ENCODE peak calls at places on chromosomes 11 and 22, in five cellular contexts. F is naive thymus-derived CD8-positive, alpha-beta T cell; V is stimulated activated naive CD8-positive, alpha-beta T cell treated with anti-CD3 and anti-CD28 coated beads, Interleukin-15, amount 100 ng/mL, for 72 hours; U is left cardiac atrium; X is right cardiac atrium. J is an unnamed sample.
A peak's percentile ranks its signal among the peaks of the same experiment; 100 is the strongest.

GRCh38 chr11:70073881-70074371 is 4.2 kb upstream of the ANO1 start:
- ATAC-seq in F (no peak), V (peak; percentile 35), U (no peak), X (peak; percentile 89), J (peak; percentile 46)

GRCh38 chr22:41683052-41683451 is 5.6 kb downstream of the SNU13 start:
- ATAC-seq in F (no peak), V (no peak), U (no peak), X (no peak), J (no peak)

GRCh38 chr22:46069518-46070214 is 80.7 kb upstream of the PPARA start:
- ATAC-seq in F (no peak), V (peak; percentile 10), U (peak; percentile 43), X (peak; percentile 75), J (peak; percentile 6)

GRCh38 chr11:63869171-63869591 is 30.3 kb downstream of the MARK2 start:
- ATAC-seq in F (peak; percentile 8), V (no peak), U (no peak), X (no peak), J (no peak)

GRCh38 chr11:18243783-18244362 is 4.6 kb downstream of the SAA2 start:
- ATAC-seq in F (no peak), V (peak; percentile 37), U (no peak), X (no peak), J (no peak)

GRCh38 chr11:34155057-34155758 is 49.8 kb downstream of the NAT10 start:
- ATAC-seq in F (no peak), V (no peak), U (peak; percentile 16), X (no peak), J (no peak)

GRCh38 chr11:93921695-93922468 is 71.5 kb upstream of the VSTM5 start:
- ATAC-seq in F (no peak), V (peak; percentile 53), U (no peak), X (no peak), J (no peak)

GRCh38 chr11:70630816-70631623 is 232.7 kb downstream of the CTTN start:
- ATAC-seq in F (no peak), V (no peak), U (no peak), X (no peak), J (no peak)

GRCh38 chr11:2825886-2826678 is 59.5 kb downstream of the CDKN1C start:
- ATAC-seq in F (no peak), V (peak; percentile 59), U (peak; percentile 87), X (peak; percentile 84), J (no peak)

GRCh38 chr22:17390087-17390486 is 20.8 kb downstream of the CECR2 start:
- ATAC-seq in F (no peak), V (no peak), U (no peak), X (no peak), J (no peak)

GRCh38 chr22:46509416-46510089 is 27.9 kb downstream of the CELSR1 start:
- ATAC-seq in F (no peak), V (no peak), U (no peak), X (no peak), J (no peak)

GRCh38 chr11:91163619-91164451 is 941.0 kb upstream of the CHORDC1 start:
- ATAC-seq in F (no peak), V (no peak), U (no peak), X (peak; percentile 23), J (no peak)

GRCh38 chr11:8658210-8658968 is 24.1 kb downstream of the TRIM66 start:
- ATAC-seq in F (no peak), V (no peak), U (peak; percentile 65), X (peak; percentile 63), J (no peak)

GRCh38 chr11:114185436-114185835 is 110.8 kb upstream of the NNMT start:
- ATAC-seq in F (no peak), V (no peak), U (no peak), X (no peak), J (no peak)

GRCh38 chr22:35253946-35254345 is 3.3 kb upstream of the HMGXB4 start:
- ATAC-seq in F (no peak), V (no peak), U (no peak), X (no peak), J (no peak)

GRCh38 chr11:6627762-6628241 is 8.6 kb upstream of the TPP1 start:
- ATAC-seq in F (peak; percentile 87), V (peak; percentile 60), U (no peak), X (no peak), J (peak; percentile 67)

GRCh38 chr11:12474871-12475270 is 97.5 kb downstream of the PARVA start:
- ATAC-seq in F (no peak), V (no peak), U (no peak), X (no peak), J (no peak)

GRCh38 chr11:30452842-30453241 is 129.9 kb downstream of the ARL14EP start:
- ATAC-seq in F (no peak), V (no peak), U (no peak), X (no peak), J (no peak)

GRCh38 chr11:130178992-130179391 is 19.4 kb downstream of the ST14 start:
- ATAC-seq in F (no peak), V (no peak), U (no peak), X (no peak), J (no peak)

GRCh38 chr11:11849127-11849746 is 7.5 kb downstream of the USP47 start:
- ATAC-seq in F (peak; percentile 86), V (peak; percentile 93), U (peak; percentile 89), X (peak; percentile 85), J (peak; percentile 69)

GRCh38 chr22:24434472-24435322 is 7.3 kb downstream of the ADORA2A start:
- ATAC-seq in F (peak; percentile 89), V (peak; percentile 91), U (peak; percentile 17), X (peak; percentile 21), J (peak; percentile 65)

GRCh38 chr22:48581821-48582469 is 1245.7 kb downstream of the BRD1 start:
- ATAC-seq in F (no peak), V (no peak), U (no peak), X (no peak), J (no peak)

GRCh38 chr22:20793386-20794131 is 19.6 kb downstream of the SERPIND1 start:
- ATAC-seq in F (no peak), V (no peak), U (no peak), X (no peak), J (peak; percentile 16)

GRCh38 chr11:66530927-66531722 is 14.7 kb downstream of the ZDHHC24 start:
- ATAC-seq in F (no peak), V (peak; percentile 15), U (no peak), X (no peak), J (no peak)

GRCh38 chr11:65577756-65578109 is 1.9 kb downstream of the EHBP1L1 start:
- ATAC-seq in F (no peak), V (no peak), U (no peak), X (no peak), J (no peak)

GRCh38 chr11:8699903-8700302 is 17.3 kb downstream of the RPL27A start:
- ATAC-seq in F (no peak), V (no peak), U (no peak), X (peak; percentile 36), J (no peak)

GRCh38 chr11:3970101-3970500 is 114.6 kb downstream of the STIM1 start:
- ATAC-seq in F (peak; percentile 37), V (peak; percentile 79), U (no peak), X (no peak), J (peak; percentile 85)

GRCh38 chr11:121767433-121767832 is 314.7 kb upstream of the SORL1-AS1 start:
- ATAC-seq in F (no peak), V (peak; percentile 30), U (no peak), X (no peak), J (peak; percentile 5)

GRCh38 chr22:17436382-17436951 is 67.2 kb downstream of the CECR2 start:
- ATAC-seq in F (no peak), V (no peak), U (peak; percentile 19), X (peak; percentile 66), J (no peak)

GRCh38 chr11:13073119-13073981 is 64.2 kb downstream of the RASSF10 start:
- ATAC-seq in F (no peak), V (no peak), U (no peak), X (no peak), J (peak; percentile 92)

J was measured in activated T-helper 17 cell treated with anti-CD3 and anti-CD28 coated beads, Interleukin-2, amount 50 U/mL, for 72 hours.